ENCODE peak calls at places on chromosomes 3 and 15, in four cellular contexts. One of them, this sample, is unnamed.

GRCh38 chr15:27167738-27168137 is 196.8 kb downstream of the GABRG3 start:
- DNase-seq in T-cell: no peak
- DNase-seq in neural crest cell: no peak
- DNase-seq in NCI-H146: no peak
- DNase-seq in this sample: no peak

GRCh38 chr3:146834917-146835316 is 229.8 kb upstream of the PLSCR5 start:
- DNase-seq in T-cell: no peak
- DNase-seq in neural crest cell: no peak
- DNase-seq in NCI-H146: no peak
- DNase-seq in this sample: no peak

GRCh38 chr3:30693470-30694120 is 87.2 kb downstream of the TGFBR2 start:
- DNase-seq in T-cell: peak
- DNase-seq in neural crest cell: no peak
- DNase-seq in NCI-H146: peak
- DNase-seq in this sample: peak

GRCh38 chr3:111531446-111531845 is 10.6 kb upstream of the CD96 start:
- DNase-seq in T-cell: no peak
- DNase-seq in neural crest cell: no peak
- DNase-seq in NCI-H146: no peak
- DNase-seq in this sample: no peak

GRCh38 chr3:30042274-30042859 is 564.0 kb upstream of the TGFBR2 start:
- DNase-seq in T-cell: peak
- DNase-seq in neural crest cell: peak
- DNase-seq in NCI-H146: peak
- DNase-seq in this sample: peak

GRCh38 chr3:44337253-44337652 is 1.3 kb upstream of the TCAIM start:
- DNase-seq in T-cell: no peak
- DNase-seq in neural crest cell: no peak
- DNase-seq in NCI-H146: no peak
- DNase-seq in this sample: no peak

GRCh38 chr15:89119489-89120478 is 31.5 kb downstream of the ABHD2 start:
- DNase-seq in T-cell: no peak
- DNase-seq in neural crest cell: no peak
- DNase-seq in NCI-H146: no peak
- DNase-seq in this sample: peak

GRCh38 chr3:158668506-158668905 is 3.9 kb downstream of the LXN start:
- DNase-seq in T-cell: no peak
- DNase-seq in neural crest cell: no peak
- DNase-seq in NCI-H146: no peak
- DNase-seq in this sample: no peak

GRCh38 chr15:53404930-53405493 is 354.5 kb downstream of the WDR72 start:
- DNase-seq in T-cell: no peak
- DNase-seq in neural crest cell: no peak
- DNase-seq in NCI-H146: no peak
- DNase-seq in this sample: no peak

GRCh38 chr3:59839810-59840515 is 790.1 kb upstream of the CFAP20DC start:
- DNase-seq in T-cell: no peak
- DNase-seq in neural crest cell: no peak
- DNase-seq in NCI-H146: no peak
- DNase-seq in this sample: no peak

GRCh38 chr3:42697326-42698051 is 5.1 kb downstream of the HHATL start:
- DNase-seq in T-cell: no peak
- DNase-seq in neural crest cell: no peak
- DNase-seq in NCI-H146: no peak
- DNase-seq in this sample: no peak

GRCh38 chr3:128443771-128444170 is 22.9 kb downstream of the DNAJB8 start:
- DNase-seq in T-cell: no peak
- DNase-seq in neural crest cell: no peak
- DNase-seq in NCI-H146: no peak
- DNase-seq in this sample: no peak

GRCh38 chr3:126479642-126480041 is 4.0 kb upstream of the ZXDC start:
- DNase-seq in T-cell: no peak
- DNase-seq in neural crest cell: no peak
- DNase-seq in NCI-H146: no peak
- DNase-seq in this sample: no peak

GRCh38 chr15:97904196-97904572 is 56.3 kb upstream of the ARRDC4 start:
- DNase-seq in T-cell: no peak
- DNase-seq in neural crest cell: peak
- DNase-seq in NCI-H146: peak
- DNase-seq in this sample: peak